ENCODE peak calls at places on chromosomes 13 and 19, in four cellular contexts. N, I, T and Y are unnamed samples.

GRCh38 chr13:97256343-97256783 is 34.2 kb downstream of the MBNL2 start:
- DNase-seq in N (peak; percentile 93), I (peak; percentile 91), T (no peak), Y (peak; percentile 95)

GRCh38 chr19:14570864-14571527 is 870 bp downstream of the NDUFB7 start:
- DNase-seq in T (no peak), N (no peak), I (no peak), Y (no peak)

GRCh38 chr13:64551755-64552154 is 2678.4 kb downstream of the PCDH9 start:
- DNase-seq in I (no peak), N (peak; percentile 53), T (peak; percentile 95), Y (peak; percentile 90)

GRCh38 chr19:50427997-50428425 is 4.7 kb upstream of the MYBPC2 start:
- DNase-seq in T (peak; percentile 44), N (peak; percentile 73), I (no peak), Y (peak; percentile 30)

GRCh38 chr13:85303630-85304029 is 495.6 kb downstream of the SLITRK6 start:
- DNase-seq in N (no peak), I (no peak), T (no peak), Y (no peak)

GRCh38 chr19:45881909-45882528 is 3.9 kb downstream of the IRF2BP1 start:
- DNase-seq in I (no peak), T (no peak), N (no peak), Y (no peak)

GRCh38 chr13:25179810-25180437 is 7.8 kb upstream of the AMER2 start:
- DNase-seq in T (no peak), N (no peak), I (no peak), Y (no peak)

GRCh38 chr13:99659234-99659633 is 158.0 kb downstream of the TM9SF2 start:
- DNase-seq in N (no peak), I (no peak), T (no peak), Y (no peak)

GRCh38 chr19:35468637-35469036 is 20.6 kb downstream of the FFAR2 start:
- DNase-seq in N (peak; percentile 56), I (no peak), T (no peak), Y (peak; percentile 39)

GRCh38 chr19:35935911-35936737 is at the start of gene LRFN3:
- DNase-seq in I (peak; percentile 19), T (peak; percentile 26), N (peak; percentile 84), Y (peak; percentile 39)

GRCh38 chr13:112956516-112957294 is 12.3 kb upstream of the MCF2L start:
- DNase-seq in T (no peak), I (no peak), N (no peak), Y (no peak)

GRCh38 chr13:58960909-58961308 is 1202.8 kb downstream of the DIAPH3 start:
- DNase-seq in N (peak; percentile 2), T (peak; percentile 3), I (no peak), Y (peak; percentile 6)

GRCh38 chr19:40523322-40524047 is 53.2 kb upstream of the SHKBP1 start:
- DNase-seq in N (peak; percentile 78), I (no peak), T (no peak), Y (peak; percentile 58)

DNA sequence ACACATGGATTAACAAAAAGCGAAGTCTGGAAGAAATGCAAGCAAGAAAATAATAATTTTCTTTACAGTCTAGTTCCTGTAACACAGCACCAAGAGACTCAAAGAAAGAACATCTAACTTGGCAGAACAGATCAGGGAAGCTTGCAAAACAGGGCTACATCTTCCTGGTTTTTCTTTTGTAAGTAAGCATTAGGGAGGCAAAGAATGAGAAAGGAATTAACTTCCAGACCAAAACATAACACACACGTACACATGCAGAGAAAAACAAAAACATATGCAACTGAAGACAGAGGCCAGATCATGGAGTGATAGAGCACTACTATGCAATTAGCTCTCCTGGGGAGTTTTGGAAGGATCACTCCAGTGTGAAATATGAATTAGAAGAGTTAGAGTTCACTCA is 120.5 kb downstream of the DIAPH3 start:
- DNase-seq in T (no peak), N (no peak), I (no peak), Y (no peak)
- H3K4me3 ChIP-seq in T (no peak overlapping the region), N (no peak overlapping the region), I (no peak overlapping the region), Y (no peak overlapping the region)

GRCh38 chr19:43634516-43634876 is 5.2 kb downstream of the CADM4 start:
- DNase-seq in N (no peak), T (no peak), I (no peak), Y (no peak)
- H3K4me3 ChIP-seq in N (no peak overlapping the region), T (no peak overlapping the region), I (no peak overlapping the region), Y (no peak overlapping the region)

DNA sequence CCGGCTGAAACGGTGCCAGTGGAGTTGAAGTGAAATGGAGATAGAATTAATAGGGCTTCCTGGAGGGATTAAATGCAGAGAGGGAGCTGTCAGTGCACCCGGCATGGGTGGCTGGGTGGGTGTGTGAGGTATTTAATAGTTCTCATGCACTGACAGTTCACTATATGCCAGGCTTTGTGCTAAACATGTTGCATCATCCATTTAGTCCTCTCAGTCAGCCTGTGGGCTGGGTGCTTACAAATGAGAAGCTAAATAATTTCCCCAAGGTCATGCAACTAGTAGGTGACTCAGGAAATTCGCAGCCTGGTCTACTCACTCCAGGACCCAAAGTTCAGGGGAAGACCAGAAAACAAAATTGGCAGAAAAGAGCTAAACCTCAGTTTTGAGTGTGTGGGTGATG is 63.5 kb upstream of the SPATA13 start:
- DNase-seq in I (no peak), N (peak; percentile 92), T (peak; percentile 38), Y (peak; percentile 30)
- H3K4me3 ChIP-seq in I (no peak overlapping the region), N (no peak overlapping the region), T (no peak overlapping the region), Y (no peak overlapping the region)

DNA sequence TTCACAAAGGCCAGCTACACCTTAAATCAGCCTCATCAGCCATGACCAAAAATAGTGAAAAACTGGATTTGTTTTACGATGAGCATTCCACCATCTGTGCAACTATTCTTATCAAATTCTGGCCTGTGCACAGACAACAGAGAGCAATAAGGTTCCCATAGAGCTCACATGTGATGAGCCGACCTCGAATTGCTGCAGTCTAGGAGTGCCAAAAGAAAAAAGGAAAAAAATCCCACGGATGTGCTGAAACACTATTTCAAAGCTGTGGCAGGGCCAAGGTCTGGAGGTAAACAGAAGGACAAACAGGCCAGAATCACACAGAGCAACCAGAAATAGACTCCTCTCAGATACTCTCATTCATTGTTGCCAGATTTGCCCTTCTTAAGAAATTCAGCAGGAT is 505.6 kb downstream of the EFNB2 start:
- DNase-seq in N (no peak), I (no peak), T (no peak), Y (no peak)
- H3K4me3 ChIP-seq in N (no peak overlapping the region), I (no peak overlapping the region), T (no peak overlapping the region), Y (no peak overlapping the region)

GRCh38 chr13:111559612-111560423 is 239.4 kb downstream of the TEX29 start:
- DNase-seq in N (no peak), T (no peak), I (no peak), Y (no peak)

GRCh38 chr13:111558700-111559088 is 238.3 kb downstream of the TEX29 start:
- DNase-seq in T (no peak), I (no peak), N (no peak), Y (no peak)

GRCh38 chr13:111556496-111556895 is 236.1 kb downstream of the TEX29 start:
- DNase-seq in N (no peak), T (no peak), I (no peak), Y (no peak)

GRCh38 chr13:111555906-111556305 is 235.5 kb downstream of the TEX29 start:
- DNase-seq in N (no peak), T (no peak), I (no peak), Y (no peak)

DNA sequence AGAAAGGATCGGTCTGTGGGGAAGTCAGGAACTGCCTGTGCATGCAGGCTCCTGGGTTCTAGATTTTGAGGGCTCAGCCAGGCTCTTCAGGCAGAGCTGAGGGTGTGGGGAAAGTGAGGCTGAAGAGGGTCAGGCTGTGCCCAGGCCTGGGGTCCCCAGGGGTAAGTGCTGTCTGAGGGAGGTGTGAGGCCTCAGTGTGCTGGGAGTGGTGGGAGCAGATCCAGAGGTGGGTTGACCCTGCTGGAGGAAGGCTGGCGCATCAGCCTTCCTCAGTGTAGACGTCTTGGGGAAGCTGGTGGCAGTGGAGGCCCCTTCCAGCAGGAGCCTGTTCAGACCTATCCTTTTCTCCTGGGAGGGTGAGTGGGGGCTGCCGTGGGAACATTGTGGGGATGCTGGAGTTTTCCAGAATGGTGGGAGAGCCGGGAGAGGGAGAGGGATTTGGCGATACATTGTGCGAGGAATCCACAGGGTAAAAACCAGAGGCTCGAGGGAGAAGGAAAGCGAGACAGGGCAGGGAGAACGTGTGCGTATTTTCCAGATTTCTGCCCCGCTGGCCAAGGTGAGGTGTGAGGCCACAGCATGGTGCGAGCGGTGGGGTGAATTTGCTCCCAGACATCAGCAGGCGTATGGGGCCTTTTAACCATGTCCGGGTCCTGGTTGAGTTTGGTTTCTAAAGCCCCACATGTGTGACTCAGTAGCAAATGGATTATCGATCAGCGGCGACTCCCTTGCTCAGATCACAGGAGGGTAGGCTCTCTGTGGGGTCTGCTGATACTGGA is 237.7 kb downstream of the TEX29 start:
- DNase-seq in N (no peak), I (no peak), T (no peak), Y (no peak)
- H3K4me3 ChIP-seq in N (no peak overlapping the region), I (no peak overlapping the region), T (no peak overlapping the region), Y (no peak overlapping the region)

GRCh38 chr13:62781866-62782265 is 1366.2 kb upstream of the PCDH20 start:
- DNase-seq in I (no peak), T (no peak), N (no peak), Y (no peak)

GRCh38 chr13:62779146-62779545 is 1363.5 kb upstream of the PCDH20 start:
- DNase-seq in I (no peak), T (no peak), N (no peak), Y (no peak)
- H3K4me3 ChIP-seq in I (no peak overlapping the region), T (no peak overlapping the region), N (no peak overlapping the region), Y (no peak overlapping the region)

DNA sequence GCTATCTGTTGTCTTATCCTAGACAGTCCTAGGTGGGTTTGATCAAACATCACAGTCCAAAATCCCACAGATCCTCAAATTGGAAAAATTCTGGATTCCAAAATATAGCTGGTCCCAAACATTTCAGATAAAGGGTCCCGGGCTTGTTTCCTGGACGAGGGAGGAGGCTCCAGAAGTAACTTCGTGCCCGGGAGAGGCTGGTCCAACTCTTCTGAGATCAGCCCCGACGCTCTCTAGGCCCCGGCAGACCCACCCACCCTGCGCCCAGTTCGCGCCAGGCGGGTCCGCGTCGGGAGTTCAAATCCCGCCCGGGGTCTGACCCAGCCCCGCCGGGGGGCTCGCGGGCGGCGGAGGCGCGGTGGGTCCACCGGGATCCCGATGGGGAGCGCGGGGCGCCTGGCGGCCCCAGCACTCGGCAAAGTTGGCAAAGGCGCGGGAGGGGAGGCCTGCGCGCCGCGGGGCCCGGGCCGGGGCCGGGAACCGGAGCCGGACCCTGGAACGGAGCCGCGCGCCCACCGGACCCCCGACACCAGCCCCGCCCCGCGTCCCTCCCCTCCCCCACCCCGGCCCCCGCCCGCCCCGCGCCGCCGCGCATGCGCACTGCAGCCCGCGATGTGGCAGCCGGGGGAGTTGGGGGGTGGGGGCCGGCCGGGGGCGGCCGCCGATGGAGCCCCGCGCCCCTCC is 513 bp downstream of the MIER2 start:
- DNase-seq in N (peak; percentile 73), I (no peak), T (no peak), Y (no peak)
- H3K4me3 ChIP-seq in N (peak overlapping the region; percentile 70), I (peak overlapping the region; percentile 58), T (peak overlapping the region; percentile 68), Y (peak overlapping the region; percentile 53)

GRCh38 chr13:46170268-46170667 is 11.7 kb downstream of the LCP1 start:
- DNase-seq in I (no peak), T (no peak), N (no peak), Y (no peak)
- H3K4me3 ChIP-seq in I (no peak overlapping the region), T (no peak overlapping the region), N (no peak overlapping the region), Y (no peak overlapping the region)